ENCODE peak calls at places on chromosomes 5 and 9, in four cellular contexts. R is nephron progenitor cell, L is adrenal gland, X is SK-N-SH. O is an unnamed sample.

GRCh38 chr5:16345454-16345853 is 120.1 kb downstream of the ZNF622 start:
- DNase-seq in R (no peak), L (no peak), X (no peak), O (no peak)

GRCh38 chr5:121218086-121218485 is 633.6 kb upstream of the FTMT start:
- DNase-seq in X (no peak), L (no peak), R (no peak), O (no peak)

GRCh38 chr9:126702501-126703329 is 89.0 kb downstream of the LMX1B start:
- DNase-seq in R (peak), L (peak), X (peak), O (no peak)

GRCh38 chr5:147490989-147491388 is 18.9 kb downstream of the DPYSL3 start:
- DNase-seq in L (no peak), X (no peak), R (no peak), O (no peak)

GRCh38 chr9:77475641-77476473 is 172.3 kb downstream of the GNA14 start:
- DNase-seq in R (no peak), L (no peak), X (no peak), O (no peak)

GRCh38 chr5:176415240-176416122 is 858 bp downstream of the CLTB start:
- DNase-seq in L (peak), R (no peak), X (peak), O (no peak)

GRCh38 chr9:121222524-121223171 is 21.0 kb upstream of the RAB14 start:
- DNase-seq in X (peak), R (peak), L (no peak), O (no peak)

GRCh38 chr9:127149463-127150390 is 27.3 kb upstream of the ANGPTL2 start:
- DNase-seq in X (no peak), L (no peak), R (no peak), O (no peak)

GRCh38 chr5:173538018-173538417 is 78.4 kb downstream of the BOD1 start:
- DNase-seq in L (no peak), R (no peak), X (no peak), O (no peak)

GRCh38 chr9:84266087-84266561 is 74.4 kb downstream of the SLC28A3 start:
- DNase-seq in X (no peak), L (no peak), R (no peak), O (no peak)

GRCh38 chr9:5879419-5880181 is 11.1 kb upstream of the MLANA start:
- DNase-seq in X (peak), R (no peak), L (peak), O (no peak)

GRCh38 chr5:178078197-178078995 is 34.9 kb upstream of the N4BP3 start:
- DNase-seq in R (no peak), X (no peak), L (no peak), O (no peak)

GRCh38 chr9:118009585-118009984 is 305.4 kb downstream of the TLR4 start:
- DNase-seq in R (no peak), X (no peak), L (no peak), O (no peak)

GRCh38 chr5:109877670-109878045 is 187.9 kb downstream of the MAN2A1 start:
- DNase-seq in R (no peak), X (no peak), L (no peak), O (no peak)

GRCh38 chr5:31937703-31938102 is 236.4 kb downstream of the GOLPH3 start:
- DNase-seq in L (no peak), X (no peak), R (no peak), O (no peak)

GRCh38 chr5:68533571-68534051 is 318.1 kb downstream of the PIK3R1 start:
- DNase-seq in L (no peak), X (peak), R (no peak), O (no peak)

GRCh38 chr9:127570533-127571111 is 41.5 kb upstream of the STXBP1 start:
- DNase-seq in R (no peak), X (peak), L (peak), O (no peak)

GRCh38 chr5:149759986-149760699 is 30.0 kb downstream of the PPARGC1B start:
- DNase-seq in X (no peak), R (no peak), L (no peak), O (no peak)

GRCh38 chr5:120615967-120616645 is 152.0 kb downstream of the PRR16 start:
- DNase-seq in X (no peak), L (no peak), R (no peak), O (no peak)

GRCh38 chr5:142883025-142883424 is 112.8 kb downstream of the ARHGAP26 start:
- DNase-seq in X (no peak), L (peak), R (no peak), O (no peak)

GRCh38 chr5:27911216-27911615 is 872.8 kb upstream of the CDH9 start:
- DNase-seq in L (no peak), R (no peak), X (no peak), O (no peak)

GRCh38 chr9:95610006-95610785 is 93.4 kb upstream of the PTCH1 start:
- DNase-seq in X (no peak), R (no peak), L (no peak), O (no peak)

GRCh38 chr9:2809692-2810423 is 34.0 kb downstream of the PUM3 start:
- DNase-seq in R (no peak), X (no peak), L (peak), O (no peak)

GRCh38 chr5:56383761-56384160 is 150.6 kb upstream of the ANKRD55 start:
- DNase-seq in L (no peak), R (no peak), X (no peak), O (no peak)

GRCh38 chr9:21788752-21789151 is 13.7 kb upstream of the MTAP start:
- DNase-seq in X (no peak), L (no peak), R (no peak), O (no peak)

GRCh38 chr5:67383451-67383850 is 186.9 kb upstream of the CD180 start:
- DNase-seq in L (no peak), R (no peak), X (no peak), O (no peak)

GRCh38 chr9:133109931-133110650 is 10.9 kb downstream of the RALGDS start:
- DNase-seq in R (no peak), X (no peak), L (no peak), O (peak)

GRCh38 chr9:4541848-4542247 is 51.6 kb downstream of the SLC1A1 start:
- DNase-seq in L (no peak), R (no peak), X (no peak), O (no peak)

GRCh38 chr5:33576726-33577620 is 136.2 kb downstream of the TARS1 start:
- DNase-seq in L (no peak), X (no peak), R (no peak), O (no peak)

GRCh38 chr5:34957857-34958690 is 28.7 kb downstream of the DNAJC21 start:
- DNase-seq in R (peak), L (peak), X (peak), O (no peak)
- TF ChIP-seq CTCF in R (peak), L (peak), X (peak), O (no peak)

DNA sequence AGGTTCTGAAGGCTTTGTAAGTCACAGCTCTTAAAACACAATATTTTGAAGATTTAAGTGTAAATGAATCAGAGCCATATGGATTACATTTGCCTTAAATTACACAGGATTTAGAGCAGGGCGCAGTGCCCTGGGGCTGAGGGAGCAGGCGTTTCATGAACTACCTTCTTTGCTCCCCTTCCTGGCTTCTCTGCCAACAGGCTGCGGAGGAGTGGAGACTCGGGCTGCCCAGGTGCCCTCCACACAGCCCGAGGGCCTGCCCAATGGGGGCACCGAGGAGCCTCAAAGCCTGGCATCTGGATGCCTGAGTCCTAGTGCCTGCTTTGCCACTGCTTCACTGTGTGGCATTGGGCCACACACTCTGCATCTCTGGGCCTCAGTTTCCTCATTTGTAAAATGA is 90.6 kb upstream of the HAND1 start:
- DNase-seq in R (no peak), L (no peak), X (peak), O (no peak)
- TF ChIP-seq CTCF in R (no peak), L (no peak), X (no peak), O (no peak)

DNA sequence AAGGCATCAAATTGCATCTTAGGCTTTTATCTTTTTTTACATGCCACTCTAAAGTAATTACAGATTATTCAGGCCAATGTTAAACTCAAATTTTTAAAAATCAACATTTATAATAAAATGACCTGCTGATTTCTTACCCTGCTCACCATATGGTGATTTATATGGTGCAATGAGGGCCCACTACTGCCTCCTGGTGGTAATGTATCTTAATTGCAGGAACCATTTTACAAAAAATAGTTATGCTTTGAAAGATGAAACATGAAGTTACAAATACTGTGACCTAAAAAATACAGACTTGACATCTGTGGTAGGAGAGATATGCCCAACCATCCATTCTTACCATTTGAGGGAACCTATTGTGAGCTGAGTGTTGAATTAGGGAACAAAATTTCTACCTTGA is 292.6 kb upstream of the TAS2R1 start:
- DNase-seq in R (no peak), L (no peak), X (no peak), O (no peak)
- TF ChIP-seq CTCF in R (peak), L (no peak), X (peak), O (no peak)

GRCh38 chr9:130849356-130849755 is 14.3 kb downstream of the ABL1 start:
- DNase-seq in X (no peak), L (no peak), R (no peak), O (no peak)

GRCh38 chr9:130846487-130847305 is 11.6 kb downstream of the ABL1 start:
- DNase-seq in L (peak), X (peak), R (no peak), O (no peak)

GRCh38 chr9:130845901-130846381 is 10.9 kb downstream of the ABL1 start:
- DNase-seq in X (peak), L (peak), R (no peak), O (no peak)

GRCh38 chr9:130845254-130845653 is 10.2 kb downstream of the ABL1 start:
- DNase-seq in R (no peak), X (no peak), L (no peak), O (no peak)

GRCh38 chr9:130847306-130848217 is 12.5 kb downstream of the ABL1 start:
- DNase-seq in L (peak), X (peak), R (no peak), O (no peak)
- TF ChIP-seq CTCF in L (no peak), X (peak), R (no peak), O (no peak)

DNA sequence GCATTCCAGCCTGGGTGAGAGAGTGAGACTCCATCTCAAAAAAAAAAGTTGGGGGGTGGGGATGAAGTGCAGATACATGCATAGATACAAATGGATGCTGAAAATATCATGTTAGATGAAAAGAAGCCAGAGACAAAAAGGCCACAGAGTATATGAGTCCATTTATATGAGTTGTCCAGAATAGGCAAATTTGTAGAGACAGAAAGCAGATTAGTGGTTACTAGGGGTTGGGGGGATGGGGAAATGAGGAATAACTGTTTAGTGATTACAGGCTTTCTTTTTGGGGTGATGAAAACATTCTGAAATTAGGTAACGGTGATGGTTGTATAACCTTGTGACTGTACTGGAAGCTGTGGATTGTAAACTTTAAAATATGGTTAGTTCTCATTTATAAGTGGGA is 13.8 kb upstream of the LHFPL2 start:
- DNase-seq in X (no peak), R (no peak), L (no peak), O (no peak)
- TF ChIP-seq CTCF in X (no peak), R (no peak), L (no peak), O (no peak)

O was measured in dorsolateral prefrontal cortex.